ENCODE peak calls at places on chromosome 20, in four cellular contexts. Q is GM23338, L is Panc1, J is heart left ventricle. F is an unnamed sample.

GRCh38 chr20:33719277-33719988 is 677 bp downstream of the PXMP4 start:
- ATAC-seq in Q (no peak), L (peak), J (no peak), F (peak)

GRCh38 chr20:4773736-4774135 is 52.0 kb downstream of the PRND start:
- ATAC-seq in Q (no peak), L (no peak), J (no peak), F (no peak)

GRCh38 chr20:32537657-32538525 is 47.2 kb downstream of the NOL4L start:
- ATAC-seq in Q (peak), L (no peak), J (peak), F (no peak)

GRCh38 chr20:62367483-62368302 is 581 bp upstream of the LAMA5 start:
- ATAC-seq in Q (peak), L (no peak), J (no peak), F (no peak)

GRCh38 chr20:51804754-51805153 is 2.4 kb upstream of the SALL4 start:
- ATAC-seq in Q (no peak), L (no peak), J (no peak), F (no peak)

GRCh38 chr20:63335711-63336110 is 25.4 kb downstream of the CHRNA4 start:
- ATAC-seq in Q (no peak), L (no peak), J (no peak), F (no peak)

GRCh38 chr20:12207875-12208274 is 290.2 kb downstream of the BTBD3 start:
- ATAC-seq in Q (peak), L (no peak), J (no peak), F (no peak)

GRCh38 chr20:53413188-53413631 is 180.4 kb downstream of the ZNF217 start:
- ATAC-seq in Q (peak), L (peak), J (peak), F (peak)

GRCh38 chr20:40319056-40319455 is 370.0 kb downstream of the MAFB start:
- ATAC-seq in Q (no peak), L (no peak), J (no peak), F (no peak)

GRCh38 chr20:52494244-52494643 is 302.7 kb upstream of the ZFP64 start:
- ATAC-seq in Q (no peak), L (no peak), J (no peak), F (no peak)

GRCh38 chr20:62064788-62065668 is 653 bp downstream of the TAF4 start:
- ATAC-seq in Q (no peak), L (peak), J (no peak), F (peak)

GRCh38 chr20:25344634-25345033 is 46.0 kb downstream of the ABHD12 start:
- ATAC-seq in Q (no peak), L (no peak), J (no peak), F (no peak)

GRCh38 chr20:3889489-3890409 is 562 bp downstream of the PANK2 start:
- ATAC-seq in Q (peak), L (peak), J (no peak), F (peak)

GRCh38 chr20:58993332-58994248 is 12.5 kb downstream of the NELFCD start:
- ATAC-seq in Q (no peak), L (no peak), J (peak), F (peak)